ENCODE peak calls at places on chromosomes 4 and X, in eight cellular contexts. One of them, this sample, is unnamed.
A peak's percentile ranks its signal among the peaks of the same experiment; 100 is the strongest.

GRCh38 chr4:97953171-97953570 is 190.1 kb downstream of the STPG2 start:
- DNase-seq in left ventricle myocardium inferior: no peak
- DNase-seq in uterus: no peak
- DNase-seq in right cardiac atrium: no peak
- DNase-seq in H1: no peak
- DNase-seq in breast epithelium: no peak
- DNase-seq in Panc1: no peak
- DNase-seq in CD8-positive, alpha-beta T cell: no peak
- DNase-seq in this sample: no peak

GRCh38 chr4:76301068-76301774 is 5.3 kb upstream of the STBD1 start:
- DNase-seq in left ventricle myocardium inferior: no peak
- DNase-seq in uterus: no peak
- DNase-seq in right cardiac atrium: no peak
- DNase-seq in H1: no peak
- DNase-seq in breast epithelium: no peak
- DNase-seq in Panc1: peak; percentile 65
- DNase-seq in CD8-positive, alpha-beta T cell: no peak
- DNase-seq in this sample: no peak

GRCh38 chr4:76538296-76538695 is 103.3 kb downstream of the SHROOM3 start:
- DNase-seq in left ventricle myocardium inferior: no peak
- DNase-seq in uterus: no peak
- DNase-seq in right cardiac atrium: no peak
- DNase-seq in H1: no peak
- DNase-seq in breast epithelium: no peak
- DNase-seq in Panc1: no peak
- DNase-seq in CD8-positive, alpha-beta T cell: no peak
- DNase-seq in this sample: no peak

GRCh38 chr4:54187148-54187547 is 41.9 kb upstream of the PDGFRA start:
- DNase-seq in left ventricle myocardium inferior: peak; percentile 36
- DNase-seq in uterus: no peak
- DNase-seq in right cardiac atrium: peak; percentile 77
- DNase-seq in H1: no peak
- DNase-seq in breast epithelium: no peak
- DNase-seq in Panc1: no peak
- DNase-seq in CD8-positive, alpha-beta T cell: no peak
- DNase-seq in this sample: no peak

GRCh38 chr4:163941221-163941865 is 446.9 kb downstream of the TMA16 start:
- DNase-seq in left ventricle myocardium inferior: no peak
- DNase-seq in uterus: no peak
- DNase-seq in right cardiac atrium: no peak
- DNase-seq in H1: no peak
- DNase-seq in breast epithelium: no peak
- DNase-seq in Panc1: no peak
- DNase-seq in CD8-positive, alpha-beta T cell: no peak
- DNase-seq in this sample: no peak

GRCh38 chr4:140049024-140049923 is 104.7 kb downstream of the MAML3 start:
- DNase-seq in left ventricle myocardium inferior: no peak
- DNase-seq in uterus: peak; percentile 71
- DNase-seq in right cardiac atrium: no peak
- DNase-seq in H1: no peak
- DNase-seq in breast epithelium: no peak
- DNase-seq in Panc1: no peak
- DNase-seq in CD8-positive, alpha-beta T cell: peak; percentile 56
- DNase-seq in this sample: no peak

GRCh38 chr4:42050850-42051249 is 60.5 kb downstream of the SLC30A9 start:
- DNase-seq in left ventricle myocardium inferior: no peak
- DNase-seq in uterus: no peak
- DNase-seq in right cardiac atrium: no peak
- DNase-seq in H1: no peak
- DNase-seq in breast epithelium: no peak
- DNase-seq in Panc1: no peak
- DNase-seq in CD8-positive, alpha-beta T cell: no peak
- DNase-seq in this sample: no peak

GRCh38 chr4:74044676-74045075 is 6.2 kb upstream of the CXCL3 start:
- DNase-seq in left ventricle myocardium inferior: no peak
- DNase-seq in uterus: no peak
- DNase-seq in right cardiac atrium: no peak
- DNase-seq in H1: no peak
- DNase-seq in breast epithelium: no peak
- DNase-seq in Panc1: no peak
- DNase-seq in CD8-positive, alpha-beta T cell: no peak
- DNase-seq in this sample: no peak

GRCh38 chr4:133149932-133150642 is 993 bp downstream of the PCDH10 start:
- DNase-seq in left ventricle myocardium inferior: no peak
- DNase-seq in uterus: no peak
- DNase-seq in right cardiac atrium: peak; percentile 46
- DNase-seq in H1: no peak
- DNase-seq in breast epithelium: no peak
- DNase-seq in Panc1: no peak
- DNase-seq in CD8-positive, alpha-beta T cell: no peak
- DNase-seq in this sample: no peak

GRCh38 chr4:133150643-133151300 is 1.7 kb downstream of the PCDH10 start:
- DNase-seq in left ventricle myocardium inferior: no peak
- DNase-seq in uterus: no peak
- DNase-seq in right cardiac atrium: peak; percentile 64
- DNase-seq in H1: no peak
- DNase-seq in breast epithelium: no peak
- DNase-seq in Panc1: no peak
- DNase-seq in CD8-positive, alpha-beta T cell: no peak
- DNase-seq in this sample: no peak

GRCh38 chr4:133152330-133152791 is 3.3 kb downstream of the PCDH10 start:
- DNase-seq in left ventricle myocardium inferior: no peak
- DNase-seq in uterus: no peak
- DNase-seq in right cardiac atrium: peak; percentile 63
- DNase-seq in H1: no peak
- DNase-seq in breast epithelium: no peak
- DNase-seq in Panc1: no peak
- DNase-seq in CD8-positive, alpha-beta T cell: no peak
- DNase-seq in this sample: no peak

GRCh38 chr4:133151681-133152329 is 2.7 kb downstream of the PCDH10 start:
- DNase-seq in left ventricle myocardium inferior: no peak
- DNase-seq in uterus: no peak
- DNase-seq in right cardiac atrium: peak; percentile 58
- DNase-seq in H1: no peak
- DNase-seq in breast epithelium: no peak
- DNase-seq in Panc1: no peak
- DNase-seq in CD8-positive, alpha-beta T cell: no peak
- DNase-seq in this sample: no peak

DNA sequence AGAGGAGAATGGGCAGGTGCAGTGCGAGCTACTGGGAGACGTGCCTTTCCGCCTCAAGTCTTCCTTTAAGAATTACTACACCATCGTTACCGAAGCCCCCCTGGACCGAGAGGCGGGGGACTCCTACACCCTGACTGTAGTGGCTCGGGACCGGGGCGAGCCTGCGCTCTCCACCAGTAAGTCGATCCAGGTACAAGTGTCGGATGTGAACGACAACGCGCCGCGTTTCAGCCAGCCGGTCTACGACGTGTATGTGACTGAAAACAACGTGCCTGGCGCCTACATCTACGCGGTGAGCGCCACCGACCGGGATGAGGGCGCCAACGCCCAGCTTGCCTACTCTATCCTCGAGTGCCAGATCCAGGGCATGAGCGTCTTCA is 2.2 kb downstream of the PCDH10 start:
- DNase-seq in left ventricle myocardium inferior: no peak
- DNase-seq in uterus: no peak
- DNase-seq in right cardiac atrium: peak; percentile 43
- DNase-seq in H1: no peak
- DNase-seq in breast epithelium: no peak
- DNase-seq in Panc1: no peak
- DNase-seq in CD8-positive, alpha-beta T cell: no peak
- DNase-seq in this sample: no peak
- H3K27ac ChIP-seq in left ventricle myocardium inferior: no peak overlapping the region
- H3K27ac ChIP-seq in uterus: no peak overlapping the region
- H3K27ac ChIP-seq in right cardiac atrium: no peak overlapping the region
- H3K27ac ChIP-seq in H1: no peak overlapping the region
- H3K27ac ChIP-seq in breast epithelium: no peak overlapping the region
- H3K27ac ChIP-seq in Panc1: no peak overlapping the region
- H3K27ac ChIP-seq in CD8-positive, alpha-beta T cell: no peak overlapping the region
- H3K27ac ChIP-seq in this sample: peak overlapping the region; percentile 43

GRCh38 chrX:132953358-132953757 is 5.1 kb downstream of the HS6ST2 start:
- DNase-seq in left ventricle myocardium inferior: no peak
- DNase-seq in uterus: peak; percentile 26
- DNase-seq in right cardiac atrium: no peak
- DNase-seq in H1: no peak
- DNase-seq in breast epithelium: no peak
- DNase-seq in Panc1: no peak
- DNase-seq in CD8-positive, alpha-beta T cell: no peak
- DNase-seq in this sample: no peak

GRCh38 chrX:132955710-132956109 is 2.7 kb downstream of the HS6ST2 start:
- DNase-seq in left ventricle myocardium inferior: no peak
- DNase-seq in uterus: no peak
- DNase-seq in right cardiac atrium: peak; percentile 26
- DNase-seq in H1: no peak
- DNase-seq in breast epithelium: no peak
- DNase-seq in Panc1: no peak
- DNase-seq in CD8-positive, alpha-beta T cell: no peak
- DNase-seq in this sample: no peak

GRCh38 chrX:132957211-132958085 is 981 bp downstream of the HS6ST2 start:
- DNase-seq in left ventricle myocardium inferior: no peak
- DNase-seq in uterus: no peak
- DNase-seq in right cardiac atrium: peak; percentile 45
- DNase-seq in H1: no peak
- DNase-seq in breast epithelium: no peak
- DNase-seq in Panc1: no peak
- DNase-seq in CD8-positive, alpha-beta T cell: no peak
- DNase-seq in this sample: no peak

GRCh38 chrX:132956421-132957210 is 1.8 kb downstream of the HS6ST2 start:
- DNase-seq in left ventricle myocardium inferior: no peak
- DNase-seq in uterus: peak; percentile 14
- DNase-seq in right cardiac atrium: peak; percentile 51
- DNase-seq in H1: no peak
- DNase-seq in breast epithelium: no peak
- DNase-seq in Panc1: no peak
- DNase-seq in CD8-positive, alpha-beta T cell: no peak
- DNase-seq in this sample: no peak

DNA sequence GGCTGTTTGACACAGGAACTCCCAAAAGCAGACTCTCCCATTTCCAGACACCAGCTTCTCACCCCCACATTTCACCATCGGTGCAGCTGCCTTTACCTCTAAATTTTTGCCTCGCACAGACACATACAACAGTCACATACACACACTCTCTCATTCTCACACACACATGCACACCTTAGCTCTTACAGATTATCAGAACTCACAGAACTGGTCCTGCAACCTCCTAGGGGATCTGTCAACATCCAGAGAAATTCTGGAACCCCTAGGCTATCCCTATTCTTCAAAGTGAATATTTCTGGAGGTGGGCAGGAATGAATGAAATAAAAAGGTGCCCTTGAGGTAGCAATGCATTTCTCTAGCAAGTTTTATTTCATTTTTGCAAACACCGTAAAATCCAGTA is 4.1 kb downstream of the HS6ST2 start:
- DNase-seq in left ventricle myocardium inferior: no peak
- DNase-seq in uterus: no peak
- DNase-seq in right cardiac atrium: no peak
- DNase-seq in H1: no peak
- DNase-seq in breast epithelium: no peak
- DNase-seq in Panc1: no peak
- DNase-seq in CD8-positive, alpha-beta T cell: no peak
- DNase-seq in this sample: no peak
- H3K27me3 ChIP-seq in left ventricle myocardium inferior: peaks cover 39% of the 10 kb centered on the region
- H3K27me3 ChIP-seq in uterus: no peaks in the 10 kb centered on the region
- H3K27me3 ChIP-seq in right cardiac atrium: no peaks in the 10 kb centered on the region
- H3K27me3 ChIP-seq in H1: peaks cover 41% of the 10 kb centered on the region
- H3K27me3 ChIP-seq in breast epithelium: no peaks in the 10 kb centered on the region
- H3K27me3 ChIP-seq in Panc1: peaks cover 19% of the 10 kb centered on the region
- H3K27me3 ChIP-seq in CD8-positive, alpha-beta T cell: peaks cover 6% of the 10 kb centered on the region
- H3K27me3 ChIP-seq in this sample: peaks cover 5% of the 10 kb centered on the region

GRCh38 chr4:14478504-14478903 is 523.8 kb upstream of the CPEB2 start:
- DNase-seq in left ventricle myocardium inferior: no peak
- DNase-seq in uterus: no peak
- DNase-seq in right cardiac atrium: peak; percentile 30
- DNase-seq in H1: no peak
- DNase-seq in breast epithelium: no peak
- DNase-seq in Panc1: no peak
- DNase-seq in CD8-positive, alpha-beta T cell: no peak
- DNase-seq in this sample: no peak
- H3K27ac ChIP-seq in left ventricle myocardium inferior: no peak overlapping the region
- H3K27ac ChIP-seq in uterus: no peak overlapping the region
- H3K27ac ChIP-seq in right cardiac atrium: no peak overlapping the region
- H3K27ac ChIP-seq in H1: no peak overlapping the region
- H3K27ac ChIP-seq in breast epithelium: no peak overlapping the region
- H3K27ac ChIP-seq in Panc1: no peak overlapping the region
- H3K27ac ChIP-seq in CD8-positive, alpha-beta T cell: no peak overlapping the region
- H3K27ac ChIP-seq in this sample: no peak overlapping the region

GRCh38 chr4:110626532-110627153 is 3.8 kb upstream of the PITX2 start:
- DNase-seq in left ventricle myocardium inferior: no peak
- DNase-seq in uterus: no peak
- DNase-seq in right cardiac atrium: no peak
- DNase-seq in H1: no peak
- DNase-seq in breast epithelium: no peak
- DNase-seq in Panc1: no peak
- DNase-seq in CD8-positive, alpha-beta T cell: no peak
- DNase-seq in this sample: no peak
- H3K27me3 ChIP-seq in left ventricle myocardium inferior: peaks cover 100% of the 10 kb centered on the region
- H3K27me3 ChIP-seq in uterus: peaks cover 82% of the 10 kb centered on the region
- H3K27me3 ChIP-seq in right cardiac atrium: peaks cover 8% of the 10 kb centered on the region
- H3K27me3 ChIP-seq in H1: peaks cover 98% of the 10 kb centered on the region
- H3K27me3 ChIP-seq in breast epithelium: peaks cover 6% of the 10 kb centered on the region
- H3K27me3 ChIP-seq in Panc1: no peaks in the 10 kb centered on the region
- H3K27me3 ChIP-seq in CD8-positive, alpha-beta T cell: peaks cover 69% of the 10 kb centered on the region
- H3K27me3 ChIP-seq in this sample: peaks cover 7% of the 10 kb centered on the region

GRCh38 chr4:150769845-150770244 is 187.9 kb downstream of the MAB21L2 start:
- DNase-seq in left ventricle myocardium inferior: no peak
- DNase-seq in uterus: no peak
- DNase-seq in right cardiac atrium: no peak
- DNase-seq in H1: no peak
- DNase-seq in breast epithelium: no peak
- DNase-seq in Panc1: no peak
- DNase-seq in CD8-positive, alpha-beta T cell: no peak
- DNase-seq in this sample: no peak
- H3K27ac ChIP-seq in left ventricle myocardium inferior: no peak overlapping the region
- H3K27ac ChIP-seq in uterus: no peak overlapping the region
- H3K27ac ChIP-seq in right cardiac atrium: no peak overlapping the region
- H3K27ac ChIP-seq in H1: no peak overlapping the region
- H3K27ac ChIP-seq in breast epithelium: no peak overlapping the region
- H3K27ac ChIP-seq in Panc1: no peak overlapping the region
- H3K27ac ChIP-seq in CD8-positive, alpha-beta T cell: no peak overlapping the region
- H3K27ac ChIP-seq in this sample: no peak overlapping the region

This sample was measured in vagina.